ENCODE peak calls at places on chromosomes 6 and 20, in four cellular contexts. One of them, this sample, is unnamed.

GRCh38 chr20:5080384-5080877 is 39.3 kb downstream of the PCNA start:
- DNase-seq in A549: peak
- DNase-seq in sigmoid colon: peak
- DNase-seq in suprapubic skin: peak
- DNase-seq in this sample: peak

GRCh38 chr6:119112856-119113530 is 34.5 kb upstream of the FAM184A start:
- DNase-seq in A549: no peak
- DNase-seq in suprapubic skin: no peak
- DNase-seq in sigmoid colon: no peak
- DNase-seq in this sample: no peak

GRCh38 chr20:13995841-13996240 is 525 bp downstream of the MACROD2 start:
- DNase-seq in sigmoid colon: peak
- DNase-seq in suprapubic skin: peak
- DNase-seq in A549: peak
- DNase-seq in this sample: no peak

GRCh38 chr20:47150403-47151152 is 205.9 kb downstream of the ZMYND8 start:
- DNase-seq in suprapubic skin: no peak
- DNase-seq in sigmoid colon: peak
- DNase-seq in A549: peak
- DNase-seq in this sample: peak

GRCh38 chr20:51346686-51347485 is 195.6 kb downstream of the NFATC2 start:
- DNase-seq in suprapubic skin: peak
- DNase-seq in A549: peak
- DNase-seq in sigmoid colon: peak
- DNase-seq in this sample: no peak

GRCh38 chr20:58710481-58711265 is 18.1 kb downstream of the NPEPL1 start:
- DNase-seq in A549: no peak
- DNase-seq in sigmoid colon: peak
- DNase-seq in suprapubic skin: peak
- DNase-seq in this sample: peak

GRCh38 chr20:60465439-60465838 is 507.2 kb downstream of the CDH26 start:
- DNase-seq in sigmoid colon: no peak
- DNase-seq in suprapubic skin: no peak
- DNase-seq in A549: no peak
- DNase-seq in this sample: no peak

GRCh38 chr6:14281831-14282230 is 164.3 kb downstream of the CD83 start:
- DNase-seq in sigmoid colon: no peak
- DNase-seq in A549: no peak
- DNase-seq in suprapubic skin: no peak
- DNase-seq in this sample: no peak

GRCh38 chr6:157521665-157522335 is 140.8 kb downstream of the ZDHHC14 start:
- DNase-seq in sigmoid colon: no peak
- DNase-seq in suprapubic skin: no peak
- DNase-seq in A549: no peak
- DNase-seq in this sample: no peak

GRCh38 chr6:128461517-128461916 is 58.9 kb downstream of the PTPRK start:
- DNase-seq in sigmoid colon: no peak
- DNase-seq in A549: no peak
- DNase-seq in suprapubic skin: no peak
- DNase-seq in this sample: no peak

GRCh38 chr6:128452713-128453112 is 67.7 kb downstream of the PTPRK start:
- DNase-seq in suprapubic skin: no peak
- DNase-seq in A549: no peak
- DNase-seq in sigmoid colon: no peak
- DNase-seq in this sample: no peak

GRCh38 chr6:128455959-128456358 is 64.4 kb downstream of the PTPRK start:
- DNase-seq in sigmoid colon: no peak
- DNase-seq in A549: no peak
- DNase-seq in suprapubic skin: no peak
- DNase-seq in this sample: no peak

GRCh38 chr6:128456510-128457244 is 63.7 kb downstream of the PTPRK start:
- DNase-seq in A549: no peak
- DNase-seq in suprapubic skin: no peak
- DNase-seq in sigmoid colon: no peak
- DNase-seq in this sample: no peak
- TF ChIP-seq EP300 in A549: no peak
- TF ChIP-seq EP300 in suprapubic skin: no peak
- TF ChIP-seq EP300 in sigmoid colon: no peak
- TF ChIP-seq EP300 in this sample: no peak

GRCh38 chr6:98927534-98927933 is 20.2 kb downstream of the FBXL4 start:
- DNase-seq in sigmoid colon: no peak
- DNase-seq in A549: no peak
- DNase-seq in suprapubic skin: no peak
- DNase-seq in this sample: no peak
- TF ChIP-seq EP300 in sigmoid colon: no peak
- TF ChIP-seq EP300 in A549: no peak
- TF ChIP-seq EP300 in suprapubic skin: no peak
- TF ChIP-seq EP300 in this sample: no peak

GRCh38 chr6:35096129-35096852 is 44.8 kb downstream of the TCP11 start:
- DNase-seq in sigmoid colon: no peak
- DNase-seq in A549: peak
- DNase-seq in suprapubic skin: no peak
- DNase-seq in this sample: no peak
- TF ChIP-seq EP300 in sigmoid colon: no peak
- TF ChIP-seq EP300 in A549: no peak
- TF ChIP-seq EP300 in suprapubic skin: no peak
- TF ChIP-seq EP300 in this sample: no peak

DNA sequence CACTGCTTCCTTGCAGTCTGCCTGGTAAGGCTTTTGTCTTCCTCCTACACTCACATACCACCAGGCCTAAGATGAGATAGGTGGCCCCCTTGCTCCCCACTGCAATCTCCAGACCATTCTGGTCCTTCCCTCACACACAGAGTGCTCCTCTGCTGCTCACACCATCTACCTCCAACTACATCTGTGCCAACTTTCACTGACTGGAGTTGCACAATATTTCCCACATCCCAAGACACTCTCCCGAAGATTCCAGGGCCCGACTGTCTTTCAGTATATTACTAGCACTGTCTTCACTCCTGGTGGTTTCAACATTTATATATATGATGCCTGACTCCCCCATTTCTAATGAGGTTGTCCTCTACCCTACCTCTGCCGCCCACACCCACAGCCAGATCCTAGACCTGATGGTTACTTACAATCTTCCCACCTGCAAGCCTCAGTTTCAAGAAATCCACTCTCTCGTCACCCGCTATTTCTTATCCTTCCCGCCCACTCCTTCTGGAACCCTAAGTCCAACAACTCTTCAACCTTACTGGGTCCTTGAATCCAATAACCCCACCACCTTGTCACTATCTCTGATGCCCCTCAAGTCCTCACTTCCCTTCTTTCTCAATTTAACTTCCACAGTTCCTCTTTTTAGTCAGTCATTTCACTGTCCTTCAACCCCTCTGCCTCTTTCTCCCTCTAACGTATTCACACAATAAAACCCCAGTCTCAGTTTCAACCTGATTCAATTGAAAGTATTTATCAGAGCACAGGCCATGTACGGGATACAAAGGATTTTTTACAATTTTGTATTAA is 21.6 kb downstream of the RALGAPA2 start:
- DNase-seq in suprapubic skin: no peak
- DNase-seq in A549: no peak
- DNase-seq in sigmoid colon: no peak
- DNase-seq in this sample: no peak
- TF ChIP-seq EP300 in suprapubic skin: no peak
- TF ChIP-seq EP300 in A549: no peak
- TF ChIP-seq EP300 in sigmoid colon: no peak
- TF ChIP-seq EP300 in this sample: no peak

GRCh38 chr6:112560651-112561050 is 213.5 kb downstream of the RFPL4B start:
- DNase-seq in A549: peak
- DNase-seq in sigmoid colon: no peak
- DNase-seq in suprapubic skin: no peak
- DNase-seq in this sample: no peak

GRCh38 chr6:112557961-112558360 is 210.8 kb downstream of the RFPL4B start:
- DNase-seq in suprapubic skin: no peak
- DNase-seq in sigmoid colon: no peak
- DNase-seq in A549: no peak
- DNase-seq in this sample: no peak

GRCh38 chr6:112562348-112563220 is 215.5 kb downstream of the RFPL4B start:
- DNase-seq in suprapubic skin: no peak
- DNase-seq in A549: no peak
- DNase-seq in sigmoid colon: peak
- DNase-seq in this sample: no peak

GRCh38 chr6:112563368-112563767 is 216.2 kb downstream of the RFPL4B start:
- DNase-seq in suprapubic skin: no peak
- DNase-seq in A549: no peak
- DNase-seq in sigmoid colon: no peak
- DNase-seq in this sample: no peak
- TF ChIP-seq EP300 in suprapubic skin: no peak
- TF ChIP-seq EP300 in A549: no peak
- TF ChIP-seq EP300 in sigmoid colon: no peak
- TF ChIP-seq EP300 in this sample: no peak

DNA sequence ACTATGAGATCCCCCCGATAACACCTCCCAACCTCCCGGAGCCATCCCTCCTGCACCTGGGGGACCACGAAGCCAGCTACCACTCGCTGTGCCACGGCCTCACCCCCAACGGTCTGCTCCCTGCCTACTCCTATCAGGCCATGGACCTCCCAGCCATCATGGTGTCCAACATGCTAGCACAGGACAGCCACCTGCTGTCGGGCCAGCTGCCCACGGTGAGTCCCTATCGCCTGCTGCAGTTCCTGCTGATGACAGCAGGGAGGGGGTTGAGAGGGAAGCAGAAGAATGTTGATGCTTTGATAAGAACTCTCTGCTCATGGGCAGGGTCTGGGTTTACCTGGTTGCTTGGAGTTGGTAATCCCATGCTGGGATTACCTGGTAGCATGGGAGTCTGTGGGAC is 91.9 kb downstream of the TOX2 start:
- DNase-seq in A549: no peak
- DNase-seq in suprapubic skin: no peak
- DNase-seq in sigmoid colon: no peak
- DNase-seq in this sample: no peak
- TF ChIP-seq EP300 in A549: no peak
- TF ChIP-seq EP300 in suprapubic skin: no peak
- TF ChIP-seq EP300 in sigmoid colon: no peak
- TF ChIP-seq EP300 in this sample: no peak

GRCh38 chr6:105646391-105646867 is 243.5 kb upstream of the PREP start:
- DNase-seq in suprapubic skin: no peak
- DNase-seq in A549: no peak
- DNase-seq in sigmoid colon: no peak
- DNase-seq in this sample: no peak
- TF ChIP-seq EP300 in suprapubic skin: no peak
- TF ChIP-seq EP300 in A549: no peak
- TF ChIP-seq EP300 in sigmoid colon: no peak
- TF ChIP-seq EP300 in this sample: no peak

DNA sequence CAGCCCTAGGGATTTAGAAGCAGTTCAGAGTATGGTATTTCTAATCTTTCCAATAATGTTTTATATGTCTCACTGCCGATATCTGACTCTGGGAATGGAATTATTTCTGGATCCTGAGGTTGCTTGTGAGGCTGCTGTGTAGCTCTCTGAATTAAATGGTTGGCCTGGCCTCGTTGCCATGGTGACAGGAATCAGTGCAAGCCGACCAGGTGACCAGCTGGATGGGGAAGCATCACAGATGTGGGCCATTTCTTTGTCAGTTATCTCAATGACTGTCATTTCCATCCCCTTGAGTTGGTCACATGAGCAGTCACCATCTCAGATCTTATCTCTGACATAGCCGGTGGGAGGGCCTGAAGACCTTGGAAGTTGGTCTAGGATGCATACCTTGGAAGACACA is 265.1 kb upstream of the RIN2 start:
- DNase-seq in suprapubic skin: no peak
- DNase-seq in sigmoid colon: no peak
- DNase-seq in A549: no peak
- DNase-seq in this sample: no peak
- TF ChIP-seq EP300 in suprapubic skin: no peak
- TF ChIP-seq EP300 in sigmoid colon: no peak
- TF ChIP-seq EP300 in A549: no peak
- TF ChIP-seq EP300 in this sample: no peak

This sample was measured in tibial nerve.